ENCODE peak calls at places on chromosomes 3 and 15, in ten cellular contexts. One of them, this sample, is unnamed.

GRCh38 chr15:62928242-62928995 is 114.1 kb upstream of the TPM1 start:
- DNase-seq in transverse colon: no peak
- DNase-seq in HFFc6: peak
- DNase-seq in sigmoid colon: no peak
- DNase-seq in WERI-Rb-1: peak
- DNase-seq in type B pancreatic cell: no peak
- DNase-seq in GM20000: no peak
- DNase-seq in neural progenitor cell: no peak
- DNase-seq in bronchial epithelial cell: peak
- DNase-seq in upper lobe of right lung: no peak
- DNase-seq in this sample: no peak

GRCh38 chr15:101172421-101173097 is 79.3 kb downstream of the CHSY1 start:
- DNase-seq in upper lobe of right lung: no peak
- DNase-seq in neural progenitor cell: peak
- DNase-seq in sigmoid colon: no peak
- DNase-seq in bronchial epithelial cell: no peak
- DNase-seq in WERI-Rb-1: peak
- DNase-seq in transverse colon: no peak
- DNase-seq in HFFc6: no peak
- DNase-seq in type B pancreatic cell: no peak
- DNase-seq in GM20000: no peak
- DNase-seq in this sample: no peak

GRCh38 chr3:149343951-149344350 is 10.5 kb upstream of the TM4SF18 start:
- DNase-seq in sigmoid colon: no peak
- DNase-seq in GM20000: no peak
- DNase-seq in type B pancreatic cell: no peak
- DNase-seq in transverse colon: no peak
- DNase-seq in WERI-Rb-1: no peak
- DNase-seq in upper lobe of right lung: no peak
- DNase-seq in neural progenitor cell: peak
- DNase-seq in HFFc6: no peak
- DNase-seq in bronchial epithelial cell: peak
- DNase-seq in this sample: no peak

GRCh38 chr3:193711964-193712598 is 119.1 kb downstream of the OPA1 start:
- DNase-seq in WERI-Rb-1: no peak
- DNase-seq in HFFc6: no peak
- DNase-seq in sigmoid colon: no peak
- DNase-seq in type B pancreatic cell: no peak
- DNase-seq in GM20000: no peak
- DNase-seq in transverse colon: no peak
- DNase-seq in neural progenitor cell: no peak
- DNase-seq in upper lobe of right lung: no peak
- DNase-seq in bronchial epithelial cell: no peak
- DNase-seq in this sample: no peak

GRCh38 chr3:197407526-197407925 is 109.1 kb upstream of the DLG1 start:
- DNase-seq in HFFc6: no peak
- DNase-seq in WERI-Rb-1: no peak
- DNase-seq in upper lobe of right lung: peak
- DNase-seq in sigmoid colon: no peak
- DNase-seq in transverse colon: no peak
- DNase-seq in GM20000: no peak
- DNase-seq in type B pancreatic cell: no peak
- DNase-seq in neural progenitor cell: no peak
- DNase-seq in bronchial epithelial cell: no peak
- DNase-seq in this sample: no peak

GRCh38 chr3:16551342-16551976 is 38.0 kb upstream of the RFTN1 start:
- DNase-seq in type B pancreatic cell: no peak
- DNase-seq in transverse colon: no peak
- DNase-seq in upper lobe of right lung: no peak
- DNase-seq in bronchial epithelial cell: no peak
- DNase-seq in sigmoid colon: no peak
- DNase-seq in WERI-Rb-1: no peak
- DNase-seq in HFFc6: no peak
- DNase-seq in neural progenitor cell: no peak
- DNase-seq in GM20000: no peak
- DNase-seq in this sample: no peak

GRCh38 chr3:20905210-20905805 is 719.3 kb upstream of the SGO1 start:
- DNase-seq in transverse colon: no peak
- DNase-seq in upper lobe of right lung: no peak
- DNase-seq in sigmoid colon: no peak
- DNase-seq in GM20000: no peak
- DNase-seq in HFFc6: no peak
- DNase-seq in type B pancreatic cell: no peak
- DNase-seq in bronchial epithelial cell: peak
- DNase-seq in neural progenitor cell: no peak
- DNase-seq in WERI-Rb-1: no peak
- DNase-seq in this sample: no peak

GRCh38 chr3:187104956-187105355 is 34.3 kb downstream of the RPL39L start:
- DNase-seq in HFFc6: no peak
- DNase-seq in upper lobe of right lung: no peak
- DNase-seq in bronchial epithelial cell: no peak
- DNase-seq in GM20000: no peak
- DNase-seq in transverse colon: no peak
- DNase-seq in sigmoid colon: no peak
- DNase-seq in type B pancreatic cell: no peak
- DNase-seq in neural progenitor cell: no peak
- DNase-seq in WERI-Rb-1: no peak
- DNase-seq in this sample: no peak

GRCh38 chr3:134029256-134029733 is 430 bp downstream of the SLCO2A1 start:
- DNase-seq in WERI-Rb-1: no peak
- DNase-seq in neural progenitor cell: no peak
- DNase-seq in sigmoid colon: no peak
- DNase-seq in upper lobe of right lung: no peak
- DNase-seq in transverse colon: no peak
- DNase-seq in bronchial epithelial cell: no peak
- DNase-seq in HFFc6: no peak
- DNase-seq in type B pancreatic cell: no peak
- DNase-seq in GM20000: no peak
- DNase-seq in this sample: no peak

GRCh38 chr3:184757010-184757651 is 45.3 kb upstream of the MAGEF1 start:
- DNase-seq in sigmoid colon: peak
- DNase-seq in GM20000: no peak
- DNase-seq in upper lobe of right lung: no peak
- DNase-seq in type B pancreatic cell: no peak
- DNase-seq in WERI-Rb-1: peak
- DNase-seq in transverse colon: peak
- DNase-seq in neural progenitor cell: no peak
- DNase-seq in HFFc6: peak
- DNase-seq in bronchial epithelial cell: peak
- DNase-seq in this sample: no peak

GRCh38 chr15:61091229-61091628 is 137.9 kb downstream of the RORA start:
- DNase-seq in neural progenitor cell: no peak
- DNase-seq in type B pancreatic cell: no peak
- DNase-seq in sigmoid colon: no peak
- DNase-seq in HFFc6: no peak
- DNase-seq in upper lobe of right lung: no peak
- DNase-seq in GM20000: no peak
- DNase-seq in WERI-Rb-1: no peak
- DNase-seq in bronchial epithelial cell: no peak
- DNase-seq in transverse colon: no peak
- DNase-seq in this sample: no peak

GRCh38 chr15:43854801-43855200 is 28.0 kb downstream of the WDR76 start:
- DNase-seq in sigmoid colon: no peak
- DNase-seq in bronchial epithelial cell: no peak
- DNase-seq in WERI-Rb-1: no peak
- DNase-seq in GM20000: no peak
- DNase-seq in type B pancreatic cell: no peak
- DNase-seq in HFFc6: no peak
- DNase-seq in neural progenitor cell: no peak
- DNase-seq in upper lobe of right lung: no peak
- DNase-seq in transverse colon: no peak
- DNase-seq in this sample: no peak

GRCh38 chr15:59918994-59919951 is 84.8 kb upstream of the FOXB1 start:
- DNase-seq in upper lobe of right lung: no peak
- DNase-seq in sigmoid colon: no peak
- DNase-seq in HFFc6: peak
- DNase-seq in GM20000: peak
- DNase-seq in type B pancreatic cell: no peak
- DNase-seq in neural progenitor cell: no peak
- DNase-seq in WERI-Rb-1: no peak
- DNase-seq in bronchial epithelial cell: peak
- DNase-seq in transverse colon: no peak
- DNase-seq in this sample: no peak

GRCh38 chr15:69647160-69647513 is 194.5 kb downstream of the RPLP1 start:
- DNase-seq in GM20000: no peak
- DNase-seq in type B pancreatic cell: peak
- DNase-seq in transverse colon: no peak
- DNase-seq in neural progenitor cell: peak
- DNase-seq in bronchial epithelial cell: no peak
- DNase-seq in WERI-Rb-1: no peak
- DNase-seq in HFFc6: no peak
- DNase-seq in upper lobe of right lung: no peak
- DNase-seq in sigmoid colon: no peak
- DNase-seq in this sample: peak
- TF ChIP-seq CTCF in GM20000: no peak
- TF ChIP-seq CTCF in type B pancreatic cell: no peak
- TF ChIP-seq CTCF in transverse colon: no peak
- TF ChIP-seq CTCF in neural progenitor cell: no peak
- TF ChIP-seq CTCF in bronchial epithelial cell: no peak
- TF ChIP-seq CTCF in WERI-Rb-1: no peak
- TF ChIP-seq CTCF in HFFc6: no peak
- TF ChIP-seq CTCF in upper lobe of right lung: no peak
- TF ChIP-seq CTCF in sigmoid colon: no peak
- TF ChIP-seq CTCF in this sample: no peak

DNA sequence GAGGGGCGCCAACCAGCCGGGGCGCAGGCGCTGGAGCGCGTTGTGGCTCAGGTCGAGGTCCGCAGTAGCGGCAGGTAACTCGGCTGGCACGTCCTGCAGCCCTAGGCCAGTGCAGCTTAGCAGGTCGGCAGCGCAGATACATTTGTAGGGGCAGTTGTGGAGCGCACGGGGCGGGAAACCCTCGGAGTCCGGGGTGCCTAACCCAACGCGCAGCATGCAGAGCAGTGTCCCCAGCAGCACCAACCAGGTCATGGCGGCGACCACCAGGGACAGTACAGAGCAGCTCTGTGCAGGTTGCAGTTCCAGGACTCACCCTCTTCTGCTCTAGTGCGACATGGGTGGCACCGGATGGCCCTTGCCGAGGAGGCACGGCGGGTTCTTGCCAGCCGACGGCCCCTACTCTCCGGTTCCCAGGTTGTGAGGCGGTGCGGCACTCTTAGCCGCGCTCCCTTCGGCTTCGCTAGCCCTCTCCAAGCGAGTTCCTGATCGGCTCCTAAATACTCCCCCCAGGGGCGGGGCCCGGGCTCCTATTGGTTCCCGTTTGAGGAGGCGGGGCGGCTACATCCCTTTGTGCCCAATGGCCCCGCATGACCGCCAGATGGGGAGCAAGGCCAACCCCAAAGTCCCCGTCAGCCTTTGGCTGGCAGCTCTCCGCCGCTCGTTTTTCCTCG is at the start of gene AMIGO3:
- DNase-seq in WERI-Rb-1: peak
- DNase-seq in sigmoid colon: peak
- DNase-seq in HFFc6: peak
- DNase-seq in upper lobe of right lung: peak
- DNase-seq in transverse colon: peak
- DNase-seq in bronchial epithelial cell: peak
- DNase-seq in type B pancreatic cell: peak
- DNase-seq in GM20000: peak
- DNase-seq in neural progenitor cell: peak
- DNase-seq in this sample: peak
- TF ChIP-seq CTCF in WERI-Rb-1: peak
- TF ChIP-seq CTCF in sigmoid colon: peak
- TF ChIP-seq CTCF in HFFc6: peak
- TF ChIP-seq CTCF in upper lobe of right lung: peak
- TF ChIP-seq CTCF in transverse colon: peak
- TF ChIP-seq CTCF in bronchial epithelial cell: peak
- TF ChIP-seq CTCF in type B pancreatic cell: peak
- TF ChIP-seq CTCF in GM20000: peak
- TF ChIP-seq CTCF in neural progenitor cell: peak
- TF ChIP-seq CTCF in this sample: peak

DNA sequence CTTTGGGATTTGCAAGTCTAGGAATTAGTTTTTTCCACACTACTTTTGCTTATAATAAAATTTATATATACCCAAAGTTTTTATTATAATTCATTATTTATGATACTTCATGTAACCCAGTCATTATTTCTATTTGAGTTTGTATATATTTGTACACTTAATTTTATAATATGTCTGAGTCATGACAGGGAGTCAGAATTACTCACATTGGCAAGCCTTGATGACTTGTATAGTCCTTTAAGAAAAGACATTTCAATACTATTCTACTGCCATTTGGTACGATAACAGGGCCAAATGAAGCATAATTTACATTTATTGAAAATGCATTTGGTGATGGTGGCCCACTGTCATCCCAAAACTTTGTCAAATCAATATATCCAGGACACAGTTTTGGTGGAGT is 95.9 kb upstream of the UNC13C start:
- DNase-seq in bronchial epithelial cell: peak
- DNase-seq in upper lobe of right lung: no peak
- DNase-seq in neural progenitor cell: no peak
- DNase-seq in sigmoid colon: no peak
- DNase-seq in GM20000: no peak
- DNase-seq in transverse colon: no peak
- DNase-seq in HFFc6: no peak
- DNase-seq in WERI-Rb-1: no peak
- DNase-seq in type B pancreatic cell: no peak
- DNase-seq in this sample: no peak
- TF ChIP-seq CTCF in bronchial epithelial cell: no peak
- TF ChIP-seq CTCF in upper lobe of right lung: no peak
- TF ChIP-seq CTCF in neural progenitor cell: no peak
- TF ChIP-seq CTCF in sigmoid colon: no peak
- TF ChIP-seq CTCF in GM20000: no peak
- TF ChIP-seq CTCF in transverse colon: no peak
- TF ChIP-seq CTCF in HFFc6: no peak
- TF ChIP-seq CTCF in WERI-Rb-1: no peak
- TF ChIP-seq CTCF in type B pancreatic cell: no peak
- TF ChIP-seq CTCF in this sample: no peak

GRCh38 chr15:48955370-48955769 is 8.3 kb downstream of the SHC4 start:
- DNase-seq in neural progenitor cell: no peak
- DNase-seq in GM20000: no peak
- DNase-seq in upper lobe of right lung: no peak
- DNase-seq in HFFc6: no peak
- DNase-seq in transverse colon: no peak
- DNase-seq in WERI-Rb-1: no peak
- DNase-seq in sigmoid colon: no peak
- DNase-seq in type B pancreatic cell: no peak
- DNase-seq in bronchial epithelial cell: no peak
- DNase-seq in this sample: no peak

GRCh38 chr15:48955967-48956366 is 7.8 kb downstream of the SHC4 start:
- DNase-seq in sigmoid colon: no peak
- DNase-seq in neural progenitor cell: no peak
- DNase-seq in transverse colon: no peak
- DNase-seq in type B pancreatic cell: no peak
- DNase-seq in GM20000: no peak
- DNase-seq in HFFc6: no peak
- DNase-seq in upper lobe of right lung: no peak
- DNase-seq in WERI-Rb-1: no peak
- DNase-seq in bronchial epithelial cell: no peak
- DNase-seq in this sample: no peak

DNA sequence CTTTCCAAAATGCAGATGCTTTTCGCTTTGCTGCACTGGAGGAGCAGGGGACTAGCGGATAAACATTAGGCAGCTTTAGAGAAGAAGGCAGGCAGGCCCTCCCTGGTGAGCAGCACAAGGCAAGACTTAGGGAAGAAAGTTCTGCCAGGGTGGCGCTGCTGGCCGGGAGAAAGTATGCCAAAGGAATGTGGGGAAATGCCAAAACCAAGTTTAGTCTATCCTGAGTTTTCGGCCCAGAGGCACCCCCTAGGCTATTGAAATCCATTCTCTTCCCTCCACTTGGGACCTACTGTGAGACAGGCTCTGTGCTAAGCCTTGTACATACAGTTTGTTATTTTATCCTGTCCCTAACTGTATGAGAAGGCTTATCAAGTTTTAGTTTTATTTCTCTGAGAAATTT is 9.2 kb downstream of the SHC4 start:
- DNase-seq in transverse colon: no peak
- DNase-seq in GM20000: no peak
- DNase-seq in upper lobe of right lung: no peak
- DNase-seq in WERI-Rb-1: no peak
- DNase-seq in bronchial epithelial cell: no peak
- DNase-seq in neural progenitor cell: peak
- DNase-seq in sigmoid colon: no peak
- DNase-seq in type B pancreatic cell: no peak
- DNase-seq in HFFc6: peak
- DNase-seq in this sample: no peak
- TF ChIP-seq CTCF in transverse colon: no peak
- TF ChIP-seq CTCF in GM20000: no peak
- TF ChIP-seq CTCF in upper lobe of right lung: no peak
- TF ChIP-seq CTCF in WERI-Rb-1: no peak
- TF ChIP-seq CTCF in bronchial epithelial cell: no peak
- TF ChIP-seq CTCF in neural progenitor cell: no peak
- TF ChIP-seq CTCF in sigmoid colon: no peak
- TF ChIP-seq CTCF in type B pancreatic cell: no peak
- TF ChIP-seq CTCF in HFFc6: no peak
- TF ChIP-seq CTCF in this sample: no peak

This sample was measured in osteocyte.